ENCODE peak calls at places on chromosome 16, in four cellular contexts. T is NB4, Q is endothelial cell, F is IMR-90. V is an unnamed sample.

GRCh38 chr16:2761472-2761871 is 9.0 kb downstream of the SRRM2 start:
- DNase-seq in T (no peak), F (no peak), Q (no peak), V (no peak)

GRCh38 chr16:77805403-77805802 is 17.0 kb downstream of the VAT1L start:
- DNase-seq in Q (no peak), T (no peak), F (no peak), V (no peak)

GRCh38 chr16:48903054-48903453 is 293.1 kb upstream of the N4BP1 start:
- DNase-seq in F (no peak), Q (no peak), T (no peak), V (no peak)

GRCh38 chr16:49127103-49127502 is 154.5 kb downstream of the CBLN1 start:
- DNase-seq in F (no peak), Q (peak), T (peak), V (no peak)

GRCh38 chr16:31130899-31131298 is 4.6 kb downstream of the PRSS8 start:
- DNase-seq in F (no peak), Q (no peak), T (no peak), V (no peak)

GRCh38 chr16:87587636-87588035 is 14.7 kb upstream of the JPH3 start:
- DNase-seq in T (no peak), Q (no peak), F (no peak), V (no peak)

GRCh38 chr16:14186007-14186953 is 115.2 kb downstream of the MRTFB start:
- DNase-seq in T (no peak), F (peak), Q (peak), V (no peak)

GRCh38 chr16:83676056-83676455 is 131.7 kb upstream of the HSBP1 start:
- DNase-seq in F (no peak), Q (no peak), T (no peak), V (no peak)

GRCh38 chr16:75931043-75931442 is 204.8 kb upstream of the CPHXL start:
- DNase-seq in T (no peak), Q (no peak), F (peak), V (no peak)

GRCh38 chr16:50038756-50039529 is 13.9 kb downstream of the CNEP1R1 start:
- DNase-seq in T (peak), Q (no peak), F (no peak), V (no peak)

GRCh38 chr16:16158741-16159374 is 64.4 kb downstream of the ABCC6 start:
- DNase-seq in Q (no peak), T (no peak), F (peak), V (no peak)

GRCh38 chr16:64144612-64145011 is 977.3 kb downstream of the CDH11 start:
- DNase-seq in Q (no peak), T (no peak), F (no peak), V (no peak)

GRCh38 chr16:86833136-86833535 is 254.8 kb downstream of the FOXL1 start:
- DNase-seq in Q (no peak), F (peak), T (no peak), V (no peak)

GRCh38 chr16:19346335-19346922 is 60.9 kb downstream of the CLEC19A start:
- DNase-seq in Q (no peak), F (no peak), T (no peak), V (no peak)

GRCh38 chr16:62383941-62384340 is 347.7 kb upstream of the CDH8 start:
- DNase-seq in F (no peak), T (no peak), Q (no peak), V (no peak)

DNA sequence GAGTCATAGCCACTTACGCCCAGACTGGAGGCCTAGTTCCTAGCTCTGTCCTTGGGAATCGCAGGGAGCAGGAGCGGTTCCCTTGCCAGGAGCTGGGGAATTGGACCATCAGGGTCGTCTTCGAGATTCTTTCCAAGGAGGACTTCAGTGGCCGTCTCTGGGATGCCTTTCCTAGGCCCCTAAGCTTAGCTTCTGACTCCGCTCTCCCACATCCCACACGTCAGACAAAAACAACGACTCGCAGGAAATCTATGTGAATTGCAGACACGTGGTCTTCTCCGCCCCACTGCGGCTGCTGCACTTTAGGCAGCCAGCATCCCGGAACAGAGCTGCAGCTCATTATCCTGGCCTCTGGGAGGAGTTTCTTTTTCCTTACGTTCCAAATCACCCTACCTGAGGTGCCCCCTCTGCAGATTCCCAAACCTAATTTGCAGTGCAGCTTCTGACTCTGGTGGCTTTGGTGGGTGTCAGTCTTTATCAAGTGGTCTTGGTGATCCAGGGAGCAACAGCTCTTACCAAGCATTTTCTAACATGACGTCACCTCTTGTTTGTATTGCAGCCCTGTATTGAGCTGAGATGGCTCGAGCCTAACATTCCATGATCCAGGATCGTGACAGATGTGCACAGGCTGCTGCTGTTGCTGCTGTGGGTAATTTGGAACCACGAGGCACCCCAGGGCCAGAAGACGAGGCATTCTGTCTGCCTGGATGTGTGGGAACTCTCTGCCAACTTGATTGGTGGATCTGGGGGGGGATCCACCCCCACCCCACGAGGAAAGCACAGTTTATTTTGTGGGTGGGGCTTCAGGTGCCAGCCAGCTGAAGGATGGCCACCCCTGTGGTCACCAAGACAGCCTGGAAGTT is 1.1 kb downstream of the KATNB1 start:
- DNase-seq in F (peak), Q (peak), T (no peak), V (peak)
- TF ChIP-seq CTCF in F (peak), Q (no peak), T (no peak), V (peak)

DNA sequence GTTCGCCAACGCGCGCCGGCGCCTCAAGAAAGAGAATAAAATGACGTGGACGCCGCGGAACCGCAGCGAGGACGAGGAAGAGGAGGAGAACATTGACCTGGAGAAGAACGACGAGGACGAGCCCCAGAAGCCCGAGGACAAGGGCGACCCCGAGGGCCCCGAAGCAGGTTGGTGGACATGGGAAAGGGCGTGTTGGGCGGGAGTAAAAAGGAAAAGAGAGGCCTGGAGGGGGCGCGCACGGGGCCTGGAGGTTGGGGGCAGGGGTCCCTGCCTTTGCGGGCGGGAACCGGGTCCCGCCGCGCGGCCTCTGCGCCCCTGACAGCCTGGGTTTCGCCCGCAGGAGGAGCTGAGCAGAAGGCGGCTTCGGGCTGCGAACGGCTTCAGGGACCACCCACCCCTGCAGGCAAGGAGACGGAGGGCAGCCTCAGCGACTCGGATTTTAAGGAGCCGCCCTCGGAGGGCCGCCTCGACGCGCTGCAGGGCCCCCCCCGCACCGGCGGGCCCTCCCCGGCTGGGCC is 2.1 kb downstream of the IRX5 start:
- DNase-seq in F (no peak), Q (peak), T (no peak), V (no peak)
- TF ChIP-seq CTCF in F (no peak), Q (no peak), T (no peak), V (no peak)

GRCh38 chr16:57535680-57536305 is 578 bp downstream of the CCDC102A start:
- DNase-seq in Q (peak), F (peak), T (peak), V (no peak)
- TF ChIP-seq CTCF in Q (no peak), F (peak), T (no peak), V (peak)

DNA sequence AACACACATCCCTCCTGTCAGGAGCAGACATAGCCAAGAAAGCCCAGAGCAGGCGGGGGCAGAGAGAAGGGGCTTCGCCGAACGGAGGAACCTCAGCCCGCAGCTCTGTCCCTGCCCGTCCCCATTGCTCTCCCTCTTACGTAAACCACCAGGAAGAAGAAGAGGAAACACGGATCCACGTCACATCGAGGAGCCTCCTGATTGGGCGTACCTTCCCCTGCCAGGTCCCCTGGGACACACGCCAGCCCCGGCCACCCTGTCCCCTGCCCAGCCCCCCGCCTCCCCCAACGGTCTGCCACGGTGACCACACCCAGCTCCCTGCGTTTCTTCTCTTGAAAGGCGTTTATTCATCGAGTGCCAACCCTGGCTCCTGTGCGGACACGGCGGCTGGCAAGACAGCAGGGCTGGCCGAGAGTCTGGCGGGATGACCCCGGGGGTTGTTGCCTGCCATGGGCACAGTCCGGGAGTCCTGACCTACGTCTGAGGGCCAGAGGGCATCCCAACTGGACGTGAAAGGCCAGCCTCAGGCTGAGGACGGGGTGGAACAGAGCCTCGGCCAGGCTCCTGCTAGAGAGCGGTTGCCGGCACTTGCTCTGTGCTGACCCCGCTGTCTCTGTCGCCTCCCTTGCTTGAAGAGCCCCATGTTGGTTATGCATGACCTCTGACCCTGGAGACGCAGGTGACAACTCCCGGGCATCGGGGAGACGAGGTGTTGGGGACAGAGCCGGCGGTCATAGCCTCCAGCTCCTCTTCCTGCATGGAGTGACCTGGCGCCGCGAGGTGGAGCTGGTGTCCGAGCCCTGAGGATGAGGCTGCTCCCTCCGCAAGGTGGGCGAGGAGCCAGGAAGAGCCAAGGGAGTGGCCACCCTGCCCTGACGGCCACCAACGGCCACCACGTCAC is 40.6 kb upstream of the ACSF3 start:
- DNase-seq in Q (no peak), F (peak), T (peak), V (no peak)
- TF ChIP-seq CTCF in Q (no peak), F (no peak), T (no peak), V (no peak)

GRCh38 chr16:55842369-55843104 is 9.6 kb upstream of the CES1 start:
- DNase-seq in Q (peak), F (peak), T (peak), V (no peak)

GRCh38 chr16:55846598-55847346 is 13.9 kb upstream of the CES1 start:
- DNase-seq in Q (no peak), F (no peak), T (peak), V (no peak)

DNA sequence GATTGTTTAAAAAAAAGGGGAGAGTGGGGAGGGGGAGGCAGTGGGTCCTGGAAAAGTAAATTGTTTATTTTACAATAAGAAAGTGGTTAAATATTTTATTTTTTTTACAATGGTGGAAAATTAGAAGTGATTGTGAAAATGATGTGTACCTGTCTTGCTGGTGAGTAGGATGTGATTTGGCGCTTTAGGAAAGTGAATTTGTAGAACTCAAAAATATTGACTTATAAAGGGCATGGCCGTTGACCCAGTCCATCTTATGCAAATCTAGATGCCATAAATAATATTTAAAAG is 10.2 kb upstream of the CES1 start:
- DNase-seq in F (no peak), Q (no peak), T (no peak), V (no peak)
- TF ChIP-seq CTCF in F (no peak), Q (no peak), T (no peak), V (no peak)

GRCh38 chr16:4883501-4883900 is 36.2 kb downstream of the UBN1 start:
- DNase-seq in T (no peak), Q (no peak), F (no peak), V (no peak)

GRCh38 chr16:4884209-4884608 is 36.9 kb downstream of the UBN1 start:
- DNase-seq in Q (no peak), F (no peak), T (no peak), V (no peak)

GRCh38 chr16:4880006-4880580 is 32.8 kb downstream of the UBN1 start:
- DNase-seq in Q (no peak), T (no peak), F (no peak), V (no peak)

GRCh38 chr16:4882633-4883285 is 35.5 kb downstream of the UBN1 start:
- DNase-seq in F (peak), Q (no peak), T (no peak), V (peak)

GRCh38 chr16:4882261-4882632 is 35.0 kb downstream of the UBN1 start:
- DNase-seq in Q (no peak), T (no peak), F (peak), V (no peak)
- TF ChIP-seq CTCF in Q (no peak), T (no peak), F (no peak), V (no peak)

GRCh38 chr16:85607331-85607765 is 5.8 kb upstream of the GSE1 start:
- DNase-seq in Q (peak), T (peak), F (no peak), V (no peak)
- TF ChIP-seq CTCF in Q (no peak), T (no peak), F (no peak), V (no peak)

GRCh38 chr16:12094537-12095265 is 118.2 kb downstream of the SNX29 start:
- DNase-seq in Q (no peak), T (no peak), F (no peak), V (no peak)
- TF ChIP-seq CTCF in Q (no peak), T (no peak), F (no peak), V (no peak)

DNA sequence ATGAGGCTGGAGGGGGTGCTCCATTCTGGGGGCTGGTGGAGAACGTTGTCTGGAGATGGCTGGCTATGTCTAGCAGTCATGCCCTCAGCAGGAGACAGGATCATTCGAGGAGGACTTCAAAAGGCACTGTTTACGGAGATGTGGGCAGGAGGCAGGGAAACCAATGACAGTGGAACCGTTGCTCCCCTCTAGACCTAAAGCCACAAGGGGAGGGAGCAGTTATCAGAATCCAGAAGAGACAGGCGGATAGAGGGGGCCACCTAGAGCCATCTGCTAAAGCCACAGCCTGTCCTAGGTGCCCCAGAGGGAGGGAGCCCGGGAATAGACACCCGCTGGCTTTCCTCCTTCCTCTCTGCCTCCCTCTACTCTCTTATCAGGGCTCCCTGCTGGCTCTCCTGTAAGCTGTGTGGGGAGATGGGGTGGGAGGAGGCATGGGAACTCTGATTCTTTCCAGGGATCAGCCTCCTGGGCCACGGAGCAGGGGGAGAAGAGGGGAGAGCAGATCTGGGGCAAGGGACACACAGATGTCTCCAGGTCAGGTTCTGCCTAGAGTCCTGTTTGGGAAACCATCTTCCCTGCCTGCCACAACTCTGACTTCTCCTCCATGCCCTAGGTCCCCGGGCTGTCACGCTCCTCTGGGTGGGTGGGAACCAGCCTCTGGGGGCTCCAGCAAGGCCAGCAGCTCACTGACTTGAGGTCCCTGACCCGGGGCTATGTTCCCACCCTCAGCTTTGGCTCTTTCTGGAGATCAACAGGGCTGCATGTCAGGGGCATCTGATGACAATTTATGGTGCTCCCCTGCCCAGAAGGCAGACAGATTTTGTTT is 42.3 kb downstream of the IRX3 start:
- DNase-seq in T (peak), Q (no peak), F (no peak), V (no peak)
- TF ChIP-seq CTCF in T (peak), Q (no peak), F (no peak), V (no peak)

GRCh38 chr16:11613381-11614303 is 26.9 kb upstream of the LITAF start:
- DNase-seq in T (peak), Q (no peak), F (no peak), V (no peak)

GRCh38 chr16:11612110-11612981 is 25.6 kb upstream of the LITAF start:
- DNase-seq in T (peak), Q (no peak), F (no peak), V (peak)

GRCh38 chr16:11609474-11610120 is 22.9 kb upstream of the LITAF start:
- DNase-seq in T (no peak), F (no peak), Q (no peak), V (peak)

GRCh38 chr16:11610121-11610505 is 23.4 kb upstream of the LITAF start:
- DNase-seq in Q (no peak), F (no peak), T (no peak), V (no peak)

GRCh38 chr16:11610580-11610979 is 23.9 kb upstream of the LITAF start:
- DNase-seq in F (no peak), Q (no peak), T (peak), V (no peak)
- TF ChIP-seq CTCF in F (no peak), Q (no peak), T (no peak), V (no peak)